ENCODE peak calls at places on chromosomes 5 and 9, in four cellular contexts. One of them, this sample, is unnamed.

GRCh38 chr9:78462616-78463015 is 165.7 kb downstream of the PSAT1 start:
- DNase-seq in neural progenitor cell: no peak
- DNase-seq in GM12878: no peak
- DNase-seq in GM12865: no peak
- DNase-seq in this sample: no peak

GRCh38 chr5:87403409-87403808 is 9.3 kb downstream of the CCNH start:
- DNase-seq in neural progenitor cell: no peak
- DNase-seq in GM12878: no peak
- DNase-seq in GM12865: no peak
- DNase-seq in this sample: no peak

GRCh38 chr9:75170898-75171360 is 82.6 kb downstream of the OSTF1 start:
- DNase-seq in neural progenitor cell: no peak
- DNase-seq in GM12878: no peak
- DNase-seq in GM12865: no peak
- DNase-seq in this sample: no peak

GRCh38 chr9:136220017-136220729 is 15.2 kb upstream of the LHX3 start:
- DNase-seq in neural progenitor cell: no peak
- DNase-seq in GM12878: no peak
- DNase-seq in GM12865: no peak
- DNase-seq in this sample: no peak

GRCh38 chr9:23933348-23933747 is 107.3 kb upstream of the ELAVL2 start:
- DNase-seq in neural progenitor cell: no peak
- DNase-seq in GM12878: no peak
- DNase-seq in GM12865: no peak
- DNase-seq in this sample: no peak

GRCh38 chr5:180618830-180619562 is 27.7 kb upstream of the SCGB3A1 start:
- DNase-seq in neural progenitor cell: peak; percentile 82
- DNase-seq in GM12878: no peak
- DNase-seq in GM12865: no peak
- DNase-seq in this sample: no peak

GRCh38 chr9:101325053-101325452 is 59.8 kb downstream of the BAAT start:
- DNase-seq in neural progenitor cell: no peak
- DNase-seq in GM12878: no peak
- DNase-seq in GM12865: no peak
- DNase-seq in this sample: no peak

GRCh38 chr9:114504341-114505186 is 709 bp downstream of the WHRN start:
- DNase-seq in neural progenitor cell: peak; percentile 84
- DNase-seq in GM12878: no peak
- DNase-seq in GM12865: no peak
- DNase-seq in this sample: peak; percentile 39

This sample was measured in heart right ventricle.